ENCODE peak calls at places on chromosomes 11 and 22, in five cellular contexts. U is OCI-LY7; F is small intestine; E is Caki2; C is activated T-helper 1 cell treated with anti-CD3 and anti-CD28 coated beads, Interleukin-2, amount 50 U/mL, for 16 hours. B is an unnamed sample.

GRCh38 chr22:19943665-19944026 is 2.0 kb upstream of the TXNRD2 start:
- DNase-seq in E (peak; percentile 49), C (no peak), F (no peak), U (peak; percentile 43), B (no peak)

GRCh38 chr11:120805960-120806555 is 217.8 kb upstream of the TBCEL start:
- DNase-seq in F (no peak), E (no peak), C (no peak), U (peak; percentile 38), B (no peak)

GRCh38 chr11:59151761-59152160 is 9.1 kb downstream of the FAM111A start:
- DNase-seq in F (no peak), U (no peak), C (no peak), E (no peak), B (no peak)

GRCh38 chr11:128752379-128752778 is 58.5 kb downstream of the FLI1 start:
- DNase-seq in E (no peak), F (no peak), U (no peak), C (no peak), B (no peak)

GRCh38 chr11:55707029-55707428 is 45.0 kb downstream of the OR4C6 start:
- DNase-seq in C (no peak), U (peak; percentile 51), E (peak; percentile 4), F (peak; percentile 6), B (no peak)

GRCh38 chr11:15473954-15474837 is 359.5 kb downstream of the INSC start:
- DNase-seq in C (no peak), U (no peak), E (no peak), F (peak; percentile 30), B (no peak)

GRCh38 chr11:36375348-36376314 is 79.5 kb downstream of the PRR5L start:
- DNase-seq in U (no peak), E (no peak), C (no peak), F (no peak), B (no peak)

GRCh38 chr11:31926816-31927528 is 115.8 kb upstream of the PAX6 start:
- DNase-seq in C (no peak), F (no peak), U (no peak), E (no peak), B (no peak)

GRCh38 chr11:95599959-95600586 is 189.5 kb downstream of the FAM76B start:
- DNase-seq in E (no peak), F (no peak), C (no peak), U (no peak), B (no peak)

GRCh38 chr11:70075836-70076235 is 2.3 kb upstream of the ANO1 start:
- DNase-seq in U (no peak), F (no peak), E (no peak), C (no peak), B (no peak)

GRCh38 chr22:40326905-40327735 is 19.2 kb upstream of the ADSL start:
- DNase-seq in F (no peak), U (no peak), C (no peak), E (peak; percentile 16), B (no peak)

GRCh38 chr11:77619576-77620198 is 17.9 kb downstream of the CLNS1A start:
- DNase-seq in F (peak; percentile 70), C (no peak), E (peak; percentile 43), U (peak; percentile 67), B (no peak)

GRCh38 chr11:35879361-35879760 is 64.5 kb upstream of the LDLRAD3 start:
- DNase-seq in U (no peak), C (no peak), F (no peak), E (no peak), B (no peak)

GRCh38 chr22:49258107-49259010 is 569.3 kb downstream of the BRD1 start:
- DNase-seq in U (no peak), F (no peak), C (no peak), E (no peak), B (no peak)

B was measured in esophagus squamous epithelium.